ENCODE peak calls at places on chromosomes 1 and 21, in five cellular contexts. S is trophoblast cell, Z is IMR-90, X is H9, W is mesenchymal stem cell. G is an unnamed sample.

GRCh38 chr1:5830771-5831599 is 161.2 kb downstream of the NPHP4 start:
- DNase-seq in Z (no peak), S (no peak), W (no peak), X (peak), G (peak)

GRCh38 chr1:232940262-232940661 is 10.1 kb upstream of the NTPCR start:
- DNase-seq in X (no peak), S (no peak), Z (no peak), W (no peak), G (no peak)

GRCh38 chr21:39788383-39788782 is 43.4 kb downstream of the IGSF5 start:
- DNase-seq in Z (peak), W (peak), S (peak), X (peak), G (peak)

GRCh38 chr1:167755568-167756145 is 33.9 kb downstream of the MPZL1 start:
- DNase-seq in S (no peak), Z (no peak), W (peak), X (no peak), G (no peak)

GRCh38 chr1:31957701-31958674 is 19.8 kb upstream of the PTP4A2 start:
- DNase-seq in Z (no peak), W (no peak), S (no peak), X (no peak), G (no peak)

GRCh38 chr1:15479654-15480347 is 3.9 kb downstream of the CELA2B start:
- DNase-seq in W (no peak), Z (no peak), X (no peak), S (no peak), G (no peak)

GRCh38 chr1:228166170-228166936 is 749 bp downstream of the IBA57 start:
- DNase-seq in S (peak), W (peak), Z (peak), X (peak), G (peak)

GRCh38 chr21:15222711-15223110 is 157.9 kb upstream of the NRIP1 start:
- DNase-seq in S (no peak), Z (no peak), X (no peak), W (peak), G (no peak)

GRCh38 chr1:150148834-150149489 is 754 bp upstream of the PLEKHO1 start:
- DNase-seq in W (peak), X (no peak), Z (no peak), S (no peak), G (no peak)

GRCh38 chr1:224929335-224930237 is at the start of gene DNAH14:
- DNase-seq in S (peak), Z (peak), W (peak), X (peak), G (peak)

GRCh38 chr1:179973198-179974114 is 18.8 kb downstream of the CEP350 start:
- DNase-seq in Z (no peak), S (no peak), W (no peak), X (no peak), G (no peak)

GRCh38 chr1:162580315-162580714 is 18.8 kb downstream of the UAP1 start:
- DNase-seq in X (no peak), Z (no peak), W (no peak), S (no peak), G (no peak)

GRCh38 chr1:92877081-92877711 is 45.4 kb downstream of the RPL5 start:
- DNase-seq in W (no peak), Z (no peak), S (no peak), X (no peak), G (no peak)

GRCh38 chr21:38322551-38322950 is 65.8 kb downstream of the KCNJ15 start:
- DNase-seq in Z (peak), S (no peak), X (no peak), W (peak), G (no peak)

GRCh38 chr1:69985901-69986439 is 219.4 kb downstream of the LRRC40 start:
- DNase-seq in S (no peak), X (no peak), Z (peak), W (peak), G (no peak)

GRCh38 chr1:118503747-118504146 is 318.7 kb upstream of the SPAG17 start:
- DNase-seq in X (no peak), W (no peak), Z (no peak), S (no peak), G (no peak)

GRCh38 chr1:187844313-187844712 is 1015.6 kb downstream of the PLA2G4A start:
- DNase-seq in S (no peak), Z (peak), W (no peak), X (no peak), G (no peak)

GRCh38 chr1:161115132-161115711 is 2.6 kb downstream of the PFDN2 start:
- DNase-seq in W (peak), Z (peak), S (peak), X (no peak), G (no peak)

GRCh38 chr1:246002725-246003441 is 504.2 kb downstream of the SMYD3 start:
- DNase-seq in X (peak), Z (peak), S (peak), W (peak), G (peak)

GRCh38 chr1:205567716-205568115 is 63.2 kb downstream of the CDK18 start:
- DNase-seq in Z (no peak), W (no peak), X (no peak), S (no peak), G (no peak)

GRCh38 chr21:40191196-40191595 is 324.0 kb downstream of the PCP4 start:
- DNase-seq in Z (no peak), W (no peak), X (no peak), S (peak), G (no peak)

GRCh38 chr1:224502459-224503160 is 68.0 kb upstream of the WDR26 start:
- DNase-seq in W (peak), X (no peak), S (no peak), Z (no peak), G (peak)

GRCh38 chr1:166026561-166026960 is 140.2 kb downstream of the FAM78B start:
- DNase-seq in X (no peak), W (no peak), Z (no peak), S (no peak), G (no peak)

GRCh38 chr1:44072204-44072603 is 40.9 kb upstream of the SLC6A9 start:
- DNase-seq in Z (peak), S (peak), X (no peak), W (peak), G (no peak)

GRCh38 chr1:181630398-181630797 is 147.1 kb downstream of the CACNA1E start:
- DNase-seq in Z (no peak), X (no peak), W (no peak), S (no peak), G (no peak)

GRCh38 chr1:71658295-71658694 is 577.5 kb upstream of the ZRANB2 start:
- DNase-seq in S (no peak), W (no peak), X (no peak), Z (no peak), G (no peak)

GRCh38 chr1:89631756-89632155 is 1.2 kb upstream of the LRRC8C start:
- DNase-seq in X (no peak), S (no peak), Z (no peak), W (no peak), G (peak)

GRCh38 chr1:244049142-244049968 is 1.7 kb upstream of the ZBTB18 start:
- DNase-seq in W (peak), Z (no peak), S (peak), X (no peak), G (no peak)

GRCh38 chr1:84450916-84451315 is 28.1 kb upstream of the RPF1 start:
- DNase-seq in Z (peak), X (no peak), S (peak), W (no peak), G (no peak)

GRCh38 chr21:39016740-39017315 is 166.4 kb downstream of the PSMG1 start:
- DNase-seq in W (peak), Z (peak), X (no peak), S (no peak), G (no peak)

GRCh38 chr1:33512612-33513011 is 40.2 kb downstream of the ZSCAN20 start:
- DNase-seq in S (no peak), X (no peak), W (no peak), Z (no peak), G (no peak)

GRCh38 chr1:162093095-162093494 is 23.6 kb downstream of the NOS1AP start:
- DNase-seq in S (no peak), X (no peak), W (no peak), Z (no peak), G (no peak)

GRCh38 chr1:61297887-61298286 is 215.5 kb downstream of the NFIA start:
- DNase-seq in X (no peak), W (no peak), S (no peak), Z (no peak), G (no peak)
- H4K91ac ChIP-seq in X (no peak), W (no peak), S (no peak), Z (no peak), G (no peak)

GRCh38 chr1:109208847-109209463 is 4.8 kb upstream of the SARS1 start:
- DNase-seq in W (no peak), X (no peak), Z (peak), S (peak), G (no peak)
- H3K27ac ChIP-seq in W (no peak), X (no peak), Z (no peak), S (no peak), G (no peak)

GRCh38 chr1:151282883-151283725 is 1.0 kb downstream of the ZNF687 start:
- DNase-seq in S (peak), W (peak), X (no peak), Z (no peak), G (peak)
- H3K4ac ChIP-seq in S (peak), W (peak), X (no peak), Z (peak), G (no peak)

DNA sequence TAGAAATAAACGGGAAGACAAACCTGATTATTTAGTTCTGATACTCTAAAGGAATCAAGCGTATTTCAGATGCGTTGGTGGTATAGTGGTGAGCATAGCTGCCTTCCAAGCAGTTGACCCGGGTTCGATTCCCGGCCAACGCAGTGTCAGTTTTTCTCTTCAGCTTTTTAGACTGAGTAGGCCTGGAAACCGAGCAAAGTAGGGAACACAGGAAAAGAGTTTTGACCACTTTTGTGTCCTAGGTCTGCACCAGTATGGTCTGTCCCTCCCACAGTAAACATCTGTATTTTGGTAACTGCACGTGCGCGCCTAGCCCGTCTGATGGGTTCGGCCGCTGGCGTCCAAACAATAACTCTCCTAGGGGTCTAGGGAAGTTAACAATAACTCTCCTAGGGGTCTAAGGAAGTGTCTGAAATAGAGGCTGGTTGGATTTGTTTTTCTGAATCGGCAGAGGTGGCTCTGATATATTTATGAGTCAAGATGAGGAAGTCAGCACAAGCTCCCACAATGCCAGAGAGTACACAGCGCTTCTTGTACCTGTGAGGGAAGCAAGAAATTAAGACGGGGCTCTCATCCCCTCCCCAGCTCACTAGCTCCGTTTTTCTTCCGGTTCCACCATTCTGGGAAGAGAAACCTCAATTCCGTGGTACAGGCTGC is 15.6 kb upstream of the HJV start:
- DNase-seq in S (peak), X (peak), W (peak), Z (peak), G (peak)
- H4K91ac ChIP-seq in S (peak), X (no peak), W (peak), Z (peak), G (no peak)

GRCh38 chr1:229184066-229184465 is 86.8 kb upstream of the RAB4A start:
- DNase-seq in Z (no peak), W (no peak), S (no peak), X (no peak), G (no peak)
- H3K27ac ChIP-seq in Z (no peak), W (no peak), S (no peak), X (no peak), G (no peak)

GRCh38 chr1:95408506-95409136 is 174.6 kb downstream of the RWDD3 start:
- DNase-seq in S (no peak), W (no peak), Z (no peak), X (no peak), G (no peak)
- H3K4ac ChIP-seq in S (no peak), W (no peak), Z (no peak), X (no peak), G (no peak)

DNA sequence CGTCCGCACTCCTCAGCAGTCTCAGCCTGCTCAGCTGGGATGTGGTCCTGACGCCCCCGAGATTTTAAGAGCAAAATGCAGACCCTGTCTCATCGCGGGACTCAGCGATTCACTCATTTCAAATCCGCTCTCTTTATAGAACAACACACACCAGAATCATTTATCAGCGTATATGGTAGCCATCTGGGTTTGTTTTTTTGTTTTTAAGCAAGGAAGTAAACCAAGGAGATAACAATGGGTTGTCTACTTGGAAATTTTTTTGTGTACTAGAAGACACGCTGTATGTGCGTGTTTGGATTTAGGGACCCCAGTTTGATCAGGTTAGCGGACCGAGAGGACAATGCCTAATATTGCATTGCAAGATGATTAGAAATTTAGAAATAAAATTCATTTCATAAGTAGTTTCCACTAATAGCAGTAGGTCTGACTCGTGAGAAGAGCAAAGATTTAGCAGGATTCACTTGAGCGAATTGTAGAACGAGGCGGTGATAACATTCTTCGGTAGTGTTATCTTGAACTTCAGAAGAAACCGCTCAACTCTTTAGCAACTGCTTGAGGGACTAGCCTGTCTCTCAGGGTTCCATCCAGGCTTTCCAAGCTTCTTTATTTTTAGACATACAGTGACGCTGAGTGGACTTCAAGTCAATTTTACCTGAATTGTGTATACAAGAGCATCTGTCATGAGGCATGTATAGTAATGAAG is 1.3 kb downstream of the GABPA start:
- DNase-seq in W (peak), S (peak), X (no peak), Z (peak), G (no peak)
- H4K91ac ChIP-seq in W (peak), S (peak), X (no peak), Z (peak), G (no peak)

GRCh38 chr21:17050156-17050555 is 462.7 kb upstream of the CXADR start:
- DNase-seq in Z (peak), W (no peak), S (peak), X (no peak), G (no peak)

GRCh38 chr21:17053321-17053720 is 459.5 kb upstream of the CXADR start:
- DNase-seq in X (no peak), Z (no peak), S (no peak), W (no peak), G (no peak)

GRCh38 chr21:17048974-17049373 is 463.9 kb upstream of the CXADR start:
- DNase-seq in X (peak), S (no peak), Z (no peak), W (no peak), G (no peak)

GRCh38 chr21:17051054-17051453 is 461.8 kb upstream of the CXADR start:
- DNase-seq in W (no peak), S (peak), X (no peak), Z (no peak), G (no peak)

GRCh38 chr21:17050646-17051045 is 462.2 kb upstream of the CXADR start:
- DNase-seq in Z (no peak), W (no peak), X (no peak), S (peak), G (no peak)
- H3K27ac ChIP-seq in Z (no peak), W (no peak), X (no peak), S (peak), G (no peak)

GRCh38 chr1:203040518-203041275 is 14.4 kb downstream of the PPFIA4 start:
- DNase-seq in S (peak), X (no peak), W (no peak), Z (no peak), G (no peak)
- H3K4ac ChIP-seq in S (no peak), X (no peak), W (no peak), Z (no peak), G (no peak)

GRCh38 chr1:62774971-62775578 is 8.9 kb upstream of the ATG4C start:
- DNase-seq in S (peak), Z (no peak), X (no peak), W (no peak), G (no peak)

GRCh38 chr1:62772607-62773295 is 11.2 kb upstream of the ATG4C start:
- DNase-seq in Z (no peak), W (no peak), X (no peak), S (peak), G (no peak)

GRCh38 chr1:62778208-62778607 is 5.7 kb upstream of the ATG4C start:
- DNase-seq in W (no peak), S (peak), Z (no peak), X (no peak), G (no peak)

GRCh38 chr1:62774006-62774405 is 9.9 kb upstream of the ATG4C start:
- DNase-seq in X (no peak), W (no peak), S (no peak), Z (no peak), G (no peak)
- H4K91ac ChIP-seq in X (no peak), W (no peak), S (no peak), Z (no peak), G (no peak)

G was measured in neuronal stem cell.